ENCODE peak calls at places on chromosomes 5 and 9, in seven cellular contexts. One of them, this sample, is unnamed.

GRCh38 chr9:119003218-119003617 is 366.0 kb downstream of the BRINP1 start:
- DNase-seq in breast epithelium: no peak
- DNase-seq in thyroid gland: no peak
- DNase-seq in transverse colon: no peak
- DNase-seq in tibial nerve: no peak
- DNase-seq in uterus: no peak
- DNase-seq in H1: no peak
- DNase-seq in this sample: no peak

GRCh38 chr9:137556069-137556838 is 4.6 kb downstream of the MRPL41 start:
- DNase-seq in breast epithelium: no peak
- DNase-seq in thyroid gland: no peak
- DNase-seq in transverse colon: peak
- DNase-seq in tibial nerve: no peak
- DNase-seq in uterus: no peak
- DNase-seq in H1: no peak
- DNase-seq in this sample: no peak

GRCh38 chr9:673264-673965 is 168.1 kb upstream of the DMRT1 start:
- DNase-seq in breast epithelium: no peak
- DNase-seq in thyroid gland: no peak
- DNase-seq in transverse colon: no peak
- DNase-seq in tibial nerve: no peak
- DNase-seq in uterus: no peak
- DNase-seq in H1: no peak
- DNase-seq in this sample: no peak

GRCh38 chr9:32663741-32664140 is 28.3 kb upstream of the TAF1L start:
- DNase-seq in breast epithelium: no peak
- DNase-seq in thyroid gland: no peak
- DNase-seq in transverse colon: no peak
- DNase-seq in tibial nerve: no peak
- DNase-seq in uterus: no peak
- DNase-seq in H1: no peak
- DNase-seq in this sample: no peak

GRCh38 chr5:141618804-141619554 is at the start of gene DIAPH1:
- DNase-seq in breast epithelium: peak
- DNase-seq in thyroid gland: peak
- DNase-seq in transverse colon: peak
- DNase-seq in tibial nerve: peak
- DNase-seq in uterus: peak
- DNase-seq in H1: peak
- DNase-seq in this sample: peak

GRCh38 chr5:148988328-148988727 is 74.5 kb downstream of the SH3TC2 start:
- DNase-seq in breast epithelium: no peak
- DNase-seq in thyroid gland: no peak
- DNase-seq in transverse colon: no peak
- DNase-seq in tibial nerve: no peak
- DNase-seq in uterus: no peak
- DNase-seq in H1: no peak
- DNase-seq in this sample: no peak

GRCh38 chr5:157449011-157449723 is 10.8 kb upstream of the NIPAL4 start:
- DNase-seq in breast epithelium: no peak
- DNase-seq in thyroid gland: peak
- DNase-seq in transverse colon: peak
- DNase-seq in tibial nerve: peak
- DNase-seq in uterus: peak
- DNase-seq in H1: no peak
- DNase-seq in this sample: no peak

GRCh38 chr5:133292300-133292699 is 240.5 kb downstream of the HSPA4 start:
- DNase-seq in breast epithelium: no peak
- DNase-seq in thyroid gland: no peak
- DNase-seq in transverse colon: no peak
- DNase-seq in tibial nerve: no peak
- DNase-seq in uterus: no peak
- DNase-seq in H1: no peak
- DNase-seq in this sample: peak

GRCh38 chr9:108443278-108443633 is 412.5 kb downstream of the ACTL7B start:
- DNase-seq in breast epithelium: no peak
- DNase-seq in thyroid gland: no peak
- DNase-seq in transverse colon: no peak
- DNase-seq in tibial nerve: no peak
- DNase-seq in uterus: no peak
- DNase-seq in H1: no peak
- DNase-seq in this sample: no peak

GRCh38 chr5:102547659-102548058 is 48.9 kb upstream of the SLCO6A1 start:
- DNase-seq in breast epithelium: no peak
- DNase-seq in thyroid gland: no peak
- DNase-seq in transverse colon: no peak
- DNase-seq in tibial nerve: no peak
- DNase-seq in uterus: no peak
- DNase-seq in H1: no peak
- DNase-seq in this sample: no peak

GRCh38 chr5:145579336-145579735 is 255.8 kb downstream of the PRELID2 start:
- DNase-seq in breast epithelium: no peak
- DNase-seq in thyroid gland: no peak
- DNase-seq in transverse colon: no peak
- DNase-seq in tibial nerve: no peak
- DNase-seq in uterus: no peak
- DNase-seq in H1: no peak
- DNase-seq in this sample: no peak
- TF ChIP-seq POLR2A in breast epithelium: no peak
- TF ChIP-seq POLR2A in thyroid gland: no peak
- TF ChIP-seq POLR2A in transverse colon: no peak
- TF ChIP-seq POLR2A in tibial nerve: no peak
- TF ChIP-seq POLR2A in uterus: no peak
- TF ChIP-seq POLR2A in H1: no peak
- TF ChIP-seq POLR2A in this sample: no peak

GRCh38 chr9:131310833-131311554 is 21.5 kb downstream of the PLPP7 start:
- DNase-seq in breast epithelium: no peak
- DNase-seq in thyroid gland: no peak
- DNase-seq in transverse colon: peak
- DNase-seq in tibial nerve: no peak
- DNase-seq in uterus: no peak
- DNase-seq in H1: no peak
- DNase-seq in this sample: no peak
- TF ChIP-seq POLR2A in breast epithelium: no peak
- TF ChIP-seq POLR2A in thyroid gland: no peak
- TF ChIP-seq POLR2A in transverse colon: no peak
- TF ChIP-seq POLR2A in tibial nerve: no peak
- TF ChIP-seq POLR2A in uterus: no peak
- TF ChIP-seq POLR2A in H1: no peak
- TF ChIP-seq POLR2A in this sample: no peak

GRCh38 chr5:139299477-139299876 is 5.9 kb downstream of the MATR3 start:
- DNase-seq in breast epithelium: no peak
- DNase-seq in thyroid gland: no peak
- DNase-seq in transverse colon: no peak
- DNase-seq in tibial nerve: no peak
- DNase-seq in uterus: no peak
- DNase-seq in H1: no peak
- DNase-seq in this sample: no peak
- TF ChIP-seq POLR2A in breast epithelium: no peak
- TF ChIP-seq POLR2A in thyroid gland: no peak
- TF ChIP-seq POLR2A in transverse colon: no peak
- TF ChIP-seq POLR2A in tibial nerve: no peak
- TF ChIP-seq POLR2A in uterus: no peak
- TF ChIP-seq POLR2A in H1: peak
- TF ChIP-seq POLR2A in this sample: no peak

GRCh38 chr5:38556599-38557308 is at the start of gene LIFR:
- DNase-seq in breast epithelium: peak
- DNase-seq in thyroid gland: peak
- DNase-seq in transverse colon: peak
- DNase-seq in tibial nerve: peak
- DNase-seq in uterus: peak
- DNase-seq in H1: no peak
- DNase-seq in this sample: peak
- TF ChIP-seq POLR2A in breast epithelium: peak
- TF ChIP-seq POLR2A in thyroid gland: peak
- TF ChIP-seq POLR2A in transverse colon: peak
- TF ChIP-seq POLR2A in tibial nerve: peak
- TF ChIP-seq POLR2A in uterus: peak
- TF ChIP-seq POLR2A in H1: peak
- TF ChIP-seq POLR2A in this sample: peak

DNA sequence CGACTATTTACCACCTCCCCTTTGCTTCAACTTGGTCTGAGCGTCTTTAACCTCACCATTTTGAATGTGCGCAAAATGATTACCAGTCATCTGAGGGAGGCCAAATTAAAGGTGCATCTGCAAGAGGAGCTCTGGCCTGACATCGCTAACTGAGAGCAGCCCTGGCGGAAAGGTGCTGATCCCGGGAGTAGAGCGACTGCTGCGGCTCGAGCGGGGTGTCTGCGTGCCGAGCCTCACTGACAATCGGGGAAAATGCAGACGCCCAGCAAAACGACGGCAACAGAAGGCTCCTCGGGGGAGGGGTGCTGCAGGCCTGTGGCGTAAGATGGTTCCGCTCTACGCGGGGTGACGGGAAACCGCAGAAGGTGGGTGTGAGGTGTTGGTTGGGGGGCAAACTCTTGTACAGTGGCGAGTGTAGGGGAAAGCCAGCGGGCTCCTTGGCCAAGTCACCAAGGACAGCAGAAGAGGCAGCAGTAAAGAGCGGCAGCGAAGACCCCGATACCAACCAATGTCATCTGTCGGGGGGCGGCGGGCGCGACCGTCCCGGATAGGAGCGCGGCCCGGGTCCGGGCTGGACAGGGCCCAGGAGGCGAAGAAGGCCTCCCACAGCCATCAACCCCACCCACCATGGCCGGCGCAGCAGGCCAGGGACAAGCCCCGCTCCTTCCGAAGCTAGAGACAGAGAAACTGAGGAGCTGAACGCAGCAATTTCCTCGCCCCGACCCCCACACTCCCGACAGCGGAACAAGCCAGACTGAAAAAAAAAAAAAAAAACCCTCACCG is 522 bp downstream of the PJA2 start:
- DNase-seq in breast epithelium: peak
- DNase-seq in thyroid gland: peak
- DNase-seq in transverse colon: peak
- DNase-seq in tibial nerve: peak
- DNase-seq in uterus: peak
- DNase-seq in H1: no peak
- DNase-seq in this sample: peak
- TF ChIP-seq POLR2A in breast epithelium: no peak
- TF ChIP-seq POLR2A in thyroid gland: no peak
- TF ChIP-seq POLR2A in transverse colon: no peak
- TF ChIP-seq POLR2A in tibial nerve: peak
- TF ChIP-seq POLR2A in uterus: no peak
- TF ChIP-seq POLR2A in H1: no peak
- TF ChIP-seq POLR2A in this sample: peak